ENCODE peak calls at places on chromosomes 11 and 22, in eight cellular contexts. One of them, this sample, is unnamed.

GRCh38 chr11:95592455-95592854 is 197.1 kb downstream of the FAM76B start:
- DNase-seq in fibroblast of pulmonary artery: peak; percentile 11
- DNase-seq in stomach: no peak
- DNase-seq in tibial artery: peak; percentile 67
- DNase-seq in neural progenitor cell: peak; percentile 68
- DNase-seq in CD4-positive, alpha-beta memory T cell: no peak
- DNase-seq in small intestine: no peak
- DNase-seq in endothelial cell of umbilical vein: no peak
- DNase-seq in this sample: no peak

GRCh38 chr22:25409240-25409639 is 155.2 kb upstream of the GRK3 start:
- DNase-seq in fibroblast of pulmonary artery: no peak
- DNase-seq in stomach: no peak
- DNase-seq in tibial artery: no peak
- DNase-seq in neural progenitor cell: no peak
- DNase-seq in CD4-positive, alpha-beta memory T cell: no peak
- DNase-seq in small intestine: no peak
- DNase-seq in endothelial cell of umbilical vein: no peak
- DNase-seq in this sample: no peak

GRCh38 chr22:38043151-38044039 is 13.8 kb upstream of the PICK1 start:
- DNase-seq in fibroblast of pulmonary artery: no peak
- DNase-seq in stomach: no peak
- DNase-seq in tibial artery: no peak
- DNase-seq in neural progenitor cell: no peak
- DNase-seq in CD4-positive, alpha-beta memory T cell: no peak
- DNase-seq in small intestine: no peak
- DNase-seq in endothelial cell of umbilical vein: no peak
- DNase-seq in this sample: no peak

GRCh38 chr11:81644239-81644840 is 1089.3 kb downstream of the FAM181B start:
- DNase-seq in fibroblast of pulmonary artery: peak; percentile 43
- DNase-seq in stomach: no peak
- DNase-seq in tibial artery: no peak
- DNase-seq in neural progenitor cell: peak; percentile 83
- DNase-seq in CD4-positive, alpha-beta memory T cell: no peak
- DNase-seq in small intestine: peak; percentile 12
- DNase-seq in endothelial cell of umbilical vein: peak; percentile 2
- DNase-seq in this sample: no peak

GRCh38 chr11:12902784-12903491 is 106.2 kb upstream of the RASSF10 start:
- DNase-seq in fibroblast of pulmonary artery: no peak
- DNase-seq in stomach: no peak
- DNase-seq in tibial artery: no peak
- DNase-seq in neural progenitor cell: peak; percentile 61
- DNase-seq in CD4-positive, alpha-beta memory T cell: no peak
- DNase-seq in small intestine: no peak
- DNase-seq in endothelial cell of umbilical vein: no peak
- DNase-seq in this sample: no peak

GRCh38 chr11:44823920-44824704 is 97.3 kb downstream of the TSPAN18 start:
- DNase-seq in fibroblast of pulmonary artery: peak; percentile 56
- DNase-seq in stomach: no peak
- DNase-seq in tibial artery: no peak
- DNase-seq in neural progenitor cell: peak; percentile 96
- DNase-seq in CD4-positive, alpha-beta memory T cell: no peak
- DNase-seq in small intestine: no peak
- DNase-seq in endothelial cell of umbilical vein: peak; percentile 88
- DNase-seq in this sample: no peak

GRCh38 chr22:46918197-46918596 is 155.7 kb downstream of the TBC1D22A start:
- DNase-seq in fibroblast of pulmonary artery: no peak
- DNase-seq in stomach: no peak
- DNase-seq in tibial artery: no peak
- DNase-seq in neural progenitor cell: no peak
- DNase-seq in CD4-positive, alpha-beta memory T cell: no peak
- DNase-seq in small intestine: no peak
- DNase-seq in endothelial cell of umbilical vein: no peak
- DNase-seq in this sample: no peak

GRCh38 chr22:25844601-25845000 is 102.6 kb downstream of the MYO18B start:
- DNase-seq in fibroblast of pulmonary artery: no peak
- DNase-seq in stomach: no peak
- DNase-seq in tibial artery: no peak
- DNase-seq in neural progenitor cell: no peak
- DNase-seq in CD4-positive, alpha-beta memory T cell: no peak
- DNase-seq in small intestine: no peak
- DNase-seq in endothelial cell of umbilical vein: no peak
- DNase-seq in this sample: no peak

GRCh38 chr11:36498721-36499120 is 11.4 kb downstream of the TRAF6 start:
- DNase-seq in fibroblast of pulmonary artery: no peak
- DNase-seq in stomach: no peak
- DNase-seq in tibial artery: no peak
- DNase-seq in neural progenitor cell: no peak
- DNase-seq in CD4-positive, alpha-beta memory T cell: no peak
- DNase-seq in small intestine: no peak
- DNase-seq in endothelial cell of umbilical vein: no peak
- DNase-seq in this sample: no peak

GRCh38 chr11:100821198-100821597 is 134.1 kb downstream of the ARHGAP42 start:
- DNase-seq in fibroblast of pulmonary artery: peak; percentile 70
- DNase-seq in stomach: no peak
- DNase-seq in tibial artery: no peak
- DNase-seq in neural progenitor cell: peak; percentile 64
- DNase-seq in CD4-positive, alpha-beta memory T cell: no peak
- DNase-seq in small intestine: no peak
- DNase-seq in endothelial cell of umbilical vein: no peak
- DNase-seq in this sample: no peak

GRCh38 chr11:11780843-11781242 is 60.9 kb upstream of the USP47 start:
- DNase-seq in fibroblast of pulmonary artery: no peak
- DNase-seq in stomach: no peak
- DNase-seq in tibial artery: no peak
- DNase-seq in neural progenitor cell: no peak
- DNase-seq in CD4-positive, alpha-beta memory T cell: no peak
- DNase-seq in small intestine: no peak
- DNase-seq in endothelial cell of umbilical vein: no peak
- DNase-seq in this sample: no peak

GRCh38 chr11:110131386-110132123 is 38.4 kb downstream of the ZC3H12C start:
- DNase-seq in fibroblast of pulmonary artery: no peak
- DNase-seq in stomach: no peak
- DNase-seq in tibial artery: no peak
- DNase-seq in neural progenitor cell: peak; percentile 58
- DNase-seq in CD4-positive, alpha-beta memory T cell: no peak
- DNase-seq in small intestine: no peak
- DNase-seq in endothelial cell of umbilical vein: no peak
- DNase-seq in this sample: no peak

GRCh38 chr22:47600281-47600680 is 837.8 kb downstream of the TBC1D22A start:
- DNase-seq in fibroblast of pulmonary artery: no peak
- DNase-seq in stomach: no peak
- DNase-seq in tibial artery: no peak
- DNase-seq in neural progenitor cell: no peak
- DNase-seq in CD4-positive, alpha-beta memory T cell: no peak
- DNase-seq in small intestine: no peak
- DNase-seq in endothelial cell of umbilical vein: no peak
- DNase-seq in this sample: no peak

GRCh38 chr11:2071748-2072385 is 67.3 kb downstream of the IGF2 start:
- DNase-seq in fibroblast of pulmonary artery: peak; percentile 16
- DNase-seq in stomach: peak; percentile 9
- DNase-seq in tibial artery: no peak
- DNase-seq in neural progenitor cell: no peak
- DNase-seq in CD4-positive, alpha-beta memory T cell: no peak
- DNase-seq in small intestine: no peak
- DNase-seq in endothelial cell of umbilical vein: no peak
- DNase-seq in this sample: no peak

GRCh38 chr11:15773024-15773423 is 583.3 kb downstream of the SOX6 start:
- DNase-seq in fibroblast of pulmonary artery: no peak
- DNase-seq in stomach: no peak
- DNase-seq in tibial artery: no peak
- DNase-seq in neural progenitor cell: no peak
- DNase-seq in CD4-positive, alpha-beta memory T cell: no peak
- DNase-seq in small intestine: no peak
- DNase-seq in endothelial cell of umbilical vein: no peak
- DNase-seq in this sample: no peak

GRCh38 chr11:135074397-135074998 is 662.5 kb upstream of the B3GAT1 start:
- DNase-seq in fibroblast of pulmonary artery: no peak
- DNase-seq in stomach: no peak
- DNase-seq in tibial artery: no peak
- DNase-seq in neural progenitor cell: peak; percentile 27
- DNase-seq in CD4-positive, alpha-beta memory T cell: no peak
- DNase-seq in small intestine: peak; percentile 8
- DNase-seq in endothelial cell of umbilical vein: peak; percentile 4
- DNase-seq in this sample: no peak

GRCh38 chr11:36282926-36283325 is 6.3 kb downstream of the COMMD9 start:
- DNase-seq in fibroblast of pulmonary artery: no peak
- DNase-seq in stomach: no peak
- DNase-seq in tibial artery: no peak
- DNase-seq in neural progenitor cell: no peak
- DNase-seq in CD4-positive, alpha-beta memory T cell: no peak
- DNase-seq in small intestine: no peak
- DNase-seq in endothelial cell of umbilical vein: no peak
- DNase-seq in this sample: no peak

GRCh38 chr11:35791088-35791958 is 128.7 kb downstream of the TRIM44 start:
- DNase-seq in fibroblast of pulmonary artery: no peak
- DNase-seq in stomach: no peak
- DNase-seq in tibial artery: no peak
- DNase-seq in neural progenitor cell: no peak
- DNase-seq in CD4-positive, alpha-beta memory T cell: no peak
- DNase-seq in small intestine: no peak
- DNase-seq in endothelial cell of umbilical vein: no peak
- DNase-seq in this sample: no peak

GRCh38 chr11:66459138-66459778 is 7.4 kb upstream of the PELI3 start:
- DNase-seq in fibroblast of pulmonary artery: no peak
- DNase-seq in stomach: no peak
- DNase-seq in tibial artery: no peak
- DNase-seq in neural progenitor cell: no peak
- DNase-seq in CD4-positive, alpha-beta memory T cell: no peak
- DNase-seq in small intestine: no peak
- DNase-seq in endothelial cell of umbilical vein: no peak
- DNase-seq in this sample: no peak

GRCh38 chr11:114200351-114200750 is 95.8 kb upstream of the NNMT start:
- DNase-seq in fibroblast of pulmonary artery: no peak
- DNase-seq in stomach: no peak
- DNase-seq in tibial artery: no peak
- DNase-seq in neural progenitor cell: no peak
- DNase-seq in CD4-positive, alpha-beta memory T cell: no peak
- DNase-seq in small intestine: no peak
- DNase-seq in endothelial cell of umbilical vein: no peak
- DNase-seq in this sample: no peak

GRCh38 chr22:35425971-35426800 is 26.2 kb downstream of the MCM5 start:
- DNase-seq in fibroblast of pulmonary artery: no peak
- DNase-seq in stomach: no peak
- DNase-seq in tibial artery: no peak
- DNase-seq in neural progenitor cell: peak; percentile 82
- DNase-seq in CD4-positive, alpha-beta memory T cell: no peak
- DNase-seq in small intestine: no peak
- DNase-seq in endothelial cell of umbilical vein: no peak
- DNase-seq in this sample: no peak

GRCh38 chr11:93933230-93933629 is 82.8 kb upstream of the VSTM5 start:
- DNase-seq in fibroblast of pulmonary artery: no peak
- DNase-seq in stomach: no peak
- DNase-seq in tibial artery: no peak
- DNase-seq in neural progenitor cell: no peak
- DNase-seq in CD4-positive, alpha-beta memory T cell: no peak
- DNase-seq in small intestine: no peak
- DNase-seq in endothelial cell of umbilical vein: no peak
- DNase-seq in this sample: no peak

GRCh38 chr11:123481647-123482046 is 51.6 kb downstream of the GRAMD1B start:
- DNase-seq in fibroblast of pulmonary artery: no peak
- DNase-seq in stomach: no peak
- DNase-seq in tibial artery: no peak
- DNase-seq in neural progenitor cell: no peak
- DNase-seq in CD4-positive, alpha-beta memory T cell: no peak
- DNase-seq in small intestine: no peak
- DNase-seq in endothelial cell of umbilical vein: no peak
- DNase-seq in this sample: no peak
- H3K4me3 ChIP-seq in fibroblast of pulmonary artery: no peak overlapping the region
- H3K4me3 ChIP-seq in stomach: no peak overlapping the region
- H3K4me3 ChIP-seq in tibial artery: no peak overlapping the region
- H3K4me3 ChIP-seq in neural progenitor cell: no peak overlapping the region
- H3K4me3 ChIP-seq in CD4-positive, alpha-beta memory T cell: no peak overlapping the region
- H3K4me3 ChIP-seq in small intestine: no peak overlapping the region
- H3K4me3 ChIP-seq in endothelial cell of umbilical vein: no peak overlapping the region
- H3K4me3 ChIP-seq in this sample: no peak overlapping the region

DNA sequence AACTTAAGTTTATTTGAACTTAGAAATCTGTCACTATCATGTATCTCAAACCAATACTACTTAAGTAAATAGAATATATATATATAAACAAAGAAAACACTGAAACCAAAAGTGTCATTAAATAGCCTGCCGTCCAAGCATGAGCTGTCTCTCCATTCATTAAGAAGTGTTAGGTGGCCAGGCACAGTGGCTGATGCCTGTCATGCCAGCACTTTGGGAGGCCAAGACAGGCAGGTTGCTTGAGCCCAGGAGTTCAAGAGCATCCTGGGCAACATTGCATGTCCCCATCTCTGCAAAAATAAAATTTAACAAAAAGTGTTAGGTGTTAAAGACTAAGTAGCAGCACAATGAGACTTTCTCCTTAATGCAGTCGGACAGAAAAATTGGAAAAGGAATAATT is 14.0 kb downstream of the CD6 start:
- DNase-seq in fibroblast of pulmonary artery: no peak
- DNase-seq in stomach: no peak
- DNase-seq in tibial artery: no peak
- DNase-seq in neural progenitor cell: no peak
- DNase-seq in CD4-positive, alpha-beta memory T cell: peak; percentile 28
- DNase-seq in small intestine: no peak
- DNase-seq in endothelial cell of umbilical vein: no peak
- DNase-seq in this sample: no peak
- H3K4me3 ChIP-seq in fibroblast of pulmonary artery: no peak overlapping the region
- H3K4me3 ChIP-seq in stomach: no peak overlapping the region
- H3K4me3 ChIP-seq in tibial artery: no peak overlapping the region
- H3K4me3 ChIP-seq in neural progenitor cell: no peak overlapping the region
- H3K4me3 ChIP-seq in CD4-positive, alpha-beta memory T cell: no peak overlapping the region
- H3K4me3 ChIP-seq in small intestine: no peak overlapping the region
- H3K4me3 ChIP-seq in endothelial cell of umbilical vein: no peak overlapping the region
- H3K4me3 ChIP-seq in this sample: peak overlapping the region; percentile 23

DNA sequence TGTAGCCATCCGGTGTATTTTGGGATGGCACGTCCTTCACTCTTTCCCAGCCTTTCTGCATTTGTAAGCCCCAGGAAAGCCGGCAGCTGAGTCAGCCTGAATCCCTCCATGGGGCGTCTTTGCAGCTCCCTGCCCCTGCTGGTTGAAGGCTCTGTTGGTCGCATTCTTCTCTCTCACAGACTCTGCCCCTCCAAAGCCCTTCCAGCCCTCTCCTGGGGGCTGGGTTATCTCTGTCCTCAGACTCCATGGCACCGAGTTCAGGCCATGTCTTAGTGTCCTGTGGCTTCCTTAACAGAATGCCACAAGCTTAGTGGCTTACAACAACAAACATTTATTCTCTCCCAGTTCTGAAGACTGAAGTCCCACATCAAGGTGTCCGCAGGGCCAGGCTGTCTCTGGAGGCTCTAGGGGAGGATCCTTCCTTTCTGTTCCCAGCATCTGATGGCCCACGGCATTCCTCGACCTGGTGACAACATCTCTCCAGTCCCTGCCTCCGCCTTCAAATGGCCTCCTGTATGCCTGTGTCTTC is 62.2 kb downstream of the BCR start:
- DNase-seq in fibroblast of pulmonary artery: no peak
- DNase-seq in stomach: no peak
- DNase-seq in tibial artery: no peak
- DNase-seq in neural progenitor cell: peak; percentile 88
- DNase-seq in CD4-positive, alpha-beta memory T cell: no peak
- DNase-seq in small intestine: no peak
- DNase-seq in endothelial cell of umbilical vein: no peak
- DNase-seq in this sample: no peak
- H3K4me3 ChIP-seq in fibroblast of pulmonary artery: no peak overlapping the region
- H3K4me3 ChIP-seq in stomach: no peak overlapping the region
- H3K4me3 ChIP-seq in tibial artery: no peak overlapping the region
- H3K4me3 ChIP-seq in neural progenitor cell: peak overlapping the region; percentile 42
- H3K4me3 ChIP-seq in CD4-positive, alpha-beta memory T cell: no peak overlapping the region
- H3K4me3 ChIP-seq in small intestine: no peak overlapping the region
- H3K4me3 ChIP-seq in endothelial cell of umbilical vein: no peak overlapping the region
- H3K4me3 ChIP-seq in this sample: peak overlapping the region; percentile 8

GRCh38 chr11:21066030-21066429 is 396.6 kb downstream of the NELL1 start:
- DNase-seq in fibroblast of pulmonary artery: no peak
- DNase-seq in stomach: no peak
- DNase-seq in tibial artery: no peak
- DNase-seq in neural progenitor cell: no peak
- DNase-seq in CD4-positive, alpha-beta memory T cell: no peak
- DNase-seq in small intestine: no peak
- DNase-seq in endothelial cell of umbilical vein: no peak
- DNase-seq in this sample: no peak
- H3K4me3 ChIP-seq in fibroblast of pulmonary artery: no peak overlapping the region
- H3K4me3 ChIP-seq in stomach: peak overlapping the region; percentile 17
- H3K4me3 ChIP-seq in tibial artery: no peak overlapping the region
- H3K4me3 ChIP-seq in neural progenitor cell: no peak overlapping the region
- H3K4me3 ChIP-seq in CD4-positive, alpha-beta memory T cell: no peak overlapping the region
- H3K4me3 ChIP-seq in small intestine: no peak overlapping the region
- H3K4me3 ChIP-seq in endothelial cell of umbilical vein: no peak overlapping the region
- H3K4me3 ChIP-seq in this sample: no peak overlapping the region